ENCODE peak calls at places on chromosomes 12 and 14, in eight cellular contexts. T is IMR-90; K is cardiac muscle cell; D is cardiac fibroblast; S is stimulated activated CD8-positive, alpha-beta memory T cell treated with anti-CD3 and anti-CD28 coated beads, Interleukin-7, amount 100 ng/mL, for 4 hours; Q is fibroblast of mammary gland; O is AG09319; A is left ventricle myocardium inferior. V is an unnamed sample.

GRCh38 chr12:108622425-108622824 is 11.3 kb downstream of the SELPLG start:
- DNase-seq in T (no peak), K (no peak), D (peak), S (no peak), Q (no peak), O (no peak), A (no peak), V (no peak)

GRCh38 chr12:79344855-79345840 is 345.6 kb downstream of the PAWR start:
- DNase-seq in T (peak), K (peak), D (peak), S (no peak), Q (peak), O (no peak), A (no peak), V (no peak)

GRCh38 chr14:106506901-106507305 is 980.5 kb downstream of the TMEM121 start:
- DNase-seq in T (no peak), K (no peak), D (no peak), S (peak), Q (no peak), O (no peak), A (no peak), V (no peak)

GRCh38 chr12:114685320-114685781 is 1.4 kb upstream of the TBX3 start:
- DNase-seq in T (no peak), K (no peak), D (no peak), S (no peak), Q (no peak), O (no peak), A (no peak), V (no peak)

GRCh38 chr14:22887990-22888378 is 5.0 kb downstream of the REM2 start:
- DNase-seq in T (no peak), K (no peak), D (no peak), S (peak), Q (no peak), O (no peak), A (no peak), V (no peak)

GRCh38 chr12:102539651-102540553 is 59.5 kb upstream of the IGF1 start:
- DNase-seq in T (peak), K (peak), D (peak), S (no peak), Q (peak), O (peak), A (no peak), V (no peak)

GRCh38 chr14:71620401-71620800 is 311.8 kb upstream of the RGS6 start:
- DNase-seq in T (peak), K (no peak), D (peak), S (no peak), Q (peak), O (no peak), A (no peak), V (no peak)

GRCh38 chr14:26735811-26736210 is 138.0 kb upstream of the NOVA1 start:
- DNase-seq in T (no peak), K (no peak), D (no peak), S (no peak), Q (no peak), O (no peak), A (no peak), V (no peak)

GRCh38 chr12:58310828-58311273 is 369.5 kb downstream of the ATP23 start:
- DNase-seq in T (peak), K (no peak), D (peak), S (no peak), Q (peak), O (peak), A (no peak), V (no peak)

GRCh38 chr12:118960161-118960560 is 21.2 kb upstream of the SRRM4 start:
- DNase-seq in T (no peak), K (no peak), D (no peak), S (no peak), Q (no peak), O (no peak), A (no peak), V (no peak)

GRCh38 chr12:104974626-104975290 is 11.4 kb upstream of the NOPCHAP1 start:
- DNase-seq in T (peak), K (no peak), D (peak), S (no peak), Q (peak), O (no peak), A (no peak), V (no peak)

GRCh38 chr12:2539938-2540337 is 254.8 kb upstream of the FKBP4 start:
- DNase-seq in T (no peak), K (no peak), D (no peak), S (no peak), Q (no peak), O (no peak), A (peak), V (peak)

GRCh38 chr12:10098762-10099161 is at the start of gene CLEC1A:
- DNase-seq in T (no peak), K (peak), D (no peak), S (no peak), Q (no peak), O (no peak), A (peak), V (peak)

GRCh38 chr12:23555808-23556207 is 393.7 kb downstream of the SOX5 start:
- DNase-seq in T (no peak), K (no peak), D (no peak), S (no peak), Q (no peak), O (no peak), A (no peak), V (no peak)

GRCh38 chr12:54141534-54142475 is 47.0 kb downstream of the SMUG1 start:
- DNase-seq in T (no peak), K (no peak), D (peak), S (no peak), Q (peak), O (no peak), A (no peak), V (peak)

GRCh38 chr12:19447386-19447785 is 8.1 kb downstream of the AEBP2 start:
- DNase-seq in T (no peak), K (no peak), D (no peak), S (no peak), Q (no peak), O (no peak), A (no peak), V (no peak)

GRCh38 chr14:36217732-36218131 is 41.2 kb upstream of the PTCSC3 start:
- DNase-seq in T (no peak), K (no peak), D (no peak), S (no peak), Q (peak), O (no peak), A (no peak), V (no peak)

GRCh38 chr12:68831751-68832503 is 23.9 kb downstream of the MDM2 start:
- DNase-seq in T (no peak), K (no peak), D (no peak), S (no peak), Q (no peak), O (no peak), A (no peak), V (no peak)

GRCh38 chr14:106842687-106843086 is 1316.3 kb downstream of the TMEM121 start:
- DNase-seq in T (no peak), K (no peak), D (no peak), S (no peak), Q (no peak), O (no peak), A (no peak), V (no peak)

V was measured in uterus.